ENCODE peak calls at places on chromosome 17, in ten cellular contexts. Q is transverse colon, Z is HL-60, O is prostate gland, D is GM23338, E is stomach, P is GM12892, I is HCT116, B is breast epithelium, A is GM12878. F is an unnamed sample.

GRCh38 chr17:69575346-69575761 is 160.9 kb downstream of the MAP2K6 start:
- DNase-seq in Z (no peak), O (no peak), D (no peak), I (no peak), B (no peak), A (no peak), E (no peak), P (no peak), Q (no peak), F (no peak)

GRCh38 chr17:37092041-37092440 is 143.3 kb downstream of the AATF start:
- DNase-seq in Z (no peak), E (no peak), B (no peak), I (no peak), A (no peak), O (no peak), Q (peak), P (no peak), D (no peak), F (no peak)

GRCh38 chr17:44677136-44677535 is 12.4 kb downstream of the CCDC43 start:
- DNase-seq in I (no peak), A (no peak), D (no peak), P (no peak), B (no peak), Q (no peak), Z (no peak), O (no peak), E (no peak), F (no peak)

GRCh38 chr17:82269882-82270500 is 3.5 kb downstream of the CSNK1D start:
- DNase-seq in Q (no peak), Z (no peak), I (no peak), O (no peak), P (no peak), A (no peak), B (no peak), D (no peak), E (peak), F (no peak)

GRCh38 chr17:37576281-37576680 is 32.9 kb downstream of the SYNRG start:
- DNase-seq in E (no peak), B (no peak), O (no peak), P (no peak), Q (no peak), D (no peak), Z (no peak), A (no peak), I (no peak), F (no peak)

GRCh38 chr17:4534515-4534914 is 20.7 kb downstream of the MYBBP1A start:
- DNase-seq in A (no peak), D (no peak), B (no peak), O (no peak), P (no peak), E (no peak), I (no peak), Z (no peak), Q (no peak), F (no peak)

GRCh38 chr17:72501404-72502110 is 380.7 kb downstream of the SOX9 start:
- DNase-seq in I (no peak), A (no peak), P (no peak), B (peak), O (peak), Q (no peak), Z (no peak), E (peak), D (no peak), F (no peak)

GRCh38 chr17:37702605-37703004 is 42.3 kb downstream of the HNF1B start:
- DNase-seq in Q (peak), D (no peak), Z (no peak), I (peak), B (no peak), P (no peak), O (no peak), E (no peak), A (no peak), F (no peak)

GRCh38 chr17:58991718-58992331 is 114.9 kb downstream of the TRIM37 start:
- DNase-seq in Z (no peak), A (peak), O (no peak), Q (peak), D (no peak), I (no peak), E (peak), P (no peak), B (no peak), F (no peak)

GRCh38 chr17:32227910-32228309 is 37.7 kb upstream of the RHBDL3 start:
- DNase-seq in P (no peak), B (no peak), E (no peak), A (no peak), Q (no peak), Z (no peak), D (peak), I (no peak), O (no peak), F (no peak)

GRCh38 chr17:58575511-58575910 is 61.1 kb upstream of the MTMR4 start:
- DNase-seq in E (no peak), Z (no peak), A (no peak), B (no peak), D (no peak), I (peak), P (no peak), Q (no peak), O (peak), F (no peak)

GRCh38 chr17:76996741-76997694 is 128.8 kb downstream of the MGAT5B start:
- DNase-seq in Q (no peak), O (no peak), D (no peak), I (no peak), E (no peak), Z (no peak), A (no peak), P (no peak), B (no peak), F (no peak)

GRCh38 chr17:15289285-15290185 is 24.4 kb upstream of the PMP22 start:
- DNase-seq in Z (no peak), A (no peak), B (no peak), E (no peak), Q (no peak), P (no peak), D (no peak), I (no peak), O (no peak), F (no peak)

DNA sequence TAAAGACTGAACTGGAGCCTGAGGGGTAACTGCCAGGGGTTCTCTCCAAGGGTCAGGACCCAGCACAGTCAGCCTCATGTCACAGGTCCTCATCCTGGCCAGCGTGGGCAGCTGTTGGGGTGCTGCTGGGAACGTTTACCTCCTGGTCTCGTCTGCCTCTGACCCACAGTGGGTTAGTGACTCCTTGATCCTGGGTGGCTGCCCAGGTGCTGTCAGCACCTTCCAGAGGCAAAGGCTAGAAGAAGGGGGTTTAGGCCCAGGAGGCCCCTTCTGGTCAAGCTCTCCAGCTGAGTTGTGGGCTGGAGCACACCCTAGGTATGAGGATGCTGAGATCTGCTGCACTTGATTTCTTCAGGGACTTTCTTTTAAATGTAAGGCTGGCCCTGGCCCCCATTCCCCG is 30.3 kb downstream of the AKAP1 start:
- DNase-seq in Z (no peak), A (no peak), O (no peak), D (no peak), P (no peak), B (no peak), E (no peak), I (no peak), Q (no peak), F (no peak)
- TF ChIP-seq POLR2AphosphoS5 in Z (no peak), A (no peak), O (no peak), D (no peak), P (no peak), B (no peak), E (no peak), I (no peak), Q (no peak), F (no peak)

GRCh38 chr17:45873728-45874127 is 20.6 kb upstream of the MAPT start:
- DNase-seq in D (no peak), P (no peak), O (no peak), E (no peak), B (no peak), Q (no peak), Z (no peak), I (no peak), A (no peak), F (no peak)
- TF ChIP-seq POLR2AphosphoS5 in D (no peak), P (no peak), O (no peak), E (no peak), B (no peak), Q (no peak), Z (no peak), I (no peak), A (no peak), F (no peak)

GRCh38 chr17:42517516-42517915 is 18.5 kb upstream of the NAGLU start:
- DNase-seq in D (peak), Q (peak), P (peak), A (no peak), I (peak), Z (peak), O (peak), B (peak), E (peak), F (peak)
- TF ChIP-seq POLR2AphosphoS5 in D (no peak), Q (no peak), P (no peak), A (no peak), I (no peak), Z (no peak), O (peak), B (peak), E (peak), F (no peak)

GRCh38 chr17:17701658-17702057 is 20.4 kb downstream of the RAI1 start:
- DNase-seq in A (no peak), P (no peak), O (no peak), D (no peak), B (no peak), Q (no peak), I (no peak), Z (no peak), E (no peak), F (no peak)

GRCh38 chr17:17703608-17703919 is 22.3 kb downstream of the RAI1 start:
- DNase-seq in E (no peak), Z (no peak), A (no peak), O (no peak), Q (no peak), P (no peak), B (no peak), I (no peak), D (no peak), F (no peak)

GRCh38 chr17:17701112-17701511 is 19.9 kb downstream of the RAI1 start:
- DNase-seq in Z (no peak), B (no peak), P (no peak), I (no peak), D (no peak), A (no peak), O (no peak), Q (no peak), E (no peak), F (no peak)

GRCh38 chr17:17702370-17702769 is 21.1 kb downstream of the RAI1 start:
- DNase-seq in B (no peak), O (no peak), I (no peak), A (no peak), Z (no peak), Q (no peak), E (no peak), D (no peak), P (no peak), F (no peak)

DNA sequence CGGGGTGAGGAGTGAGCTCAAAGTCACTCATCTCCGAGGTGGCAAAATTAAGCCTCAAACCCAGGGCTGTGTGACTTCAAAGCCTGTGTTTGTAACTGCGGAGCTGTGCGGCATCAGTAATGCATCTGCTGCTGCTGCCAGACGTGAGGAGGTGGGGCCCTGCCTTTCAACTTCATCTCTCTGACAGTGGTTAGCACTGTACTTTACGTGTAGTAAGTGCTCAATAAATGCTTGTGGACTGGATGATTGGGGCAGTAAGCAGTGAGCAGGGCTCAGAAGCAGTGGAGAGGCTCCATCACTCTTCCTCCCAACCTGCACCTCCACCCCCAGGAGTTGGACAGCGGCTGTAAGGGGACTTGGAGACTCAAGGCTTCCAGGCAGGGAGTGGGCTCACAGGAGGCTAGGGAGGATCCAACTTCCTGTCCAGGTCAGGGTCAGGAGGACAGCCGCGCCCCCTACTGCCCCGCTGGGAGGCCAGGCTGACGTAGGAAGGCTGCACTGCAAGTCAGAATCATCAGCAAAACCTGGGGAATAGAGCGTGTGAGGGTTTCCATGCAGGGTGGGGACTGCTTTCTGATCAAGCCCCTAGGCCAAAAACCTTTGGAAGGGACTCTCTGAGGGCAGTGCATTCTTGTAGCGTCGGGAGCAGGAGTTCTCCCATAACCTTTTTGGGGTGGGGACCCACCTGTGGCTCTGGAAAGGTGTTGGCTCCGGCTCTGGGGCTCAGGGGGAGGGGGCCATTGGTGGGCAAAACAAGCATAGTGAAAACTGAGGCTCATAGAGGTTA is 21.8 kb downstream of the RAI1 start:
- DNase-seq in Q (no peak), A (no peak), Z (no peak), D (peak), O (no peak), P (no peak), B (no peak), I (no peak), E (no peak), F (no peak)
- TF ChIP-seq POLR2AphosphoS5 in Q (no peak), A (no peak), Z (no peak), D (no peak), O (no peak), P (no peak), B (no peak), I (no peak), E (no peak), F (no peak)

GRCh38 chr17:2691965-2692780 is 19.4 kb downstream of the CLUH start:
- DNase-seq in E (no peak), I (no peak), B (peak), Q (no peak), P (no peak), Z (no peak), D (peak), A (no peak), O (no peak), F (peak)
- TF ChIP-seq POLR2AphosphoS5 in E (no peak), I (no peak), B (no peak), Q (no peak), P (no peak), Z (no peak), D (peak), A (no peak), O (no peak), F (no peak)

GRCh38 chr17:81256616-81257015 is 17.5 kb downstream of the NDUFAF8 start:
- DNase-seq in E (no peak), A (no peak), O (no peak), P (no peak), Z (no peak), I (no peak), B (no peak), Q (no peak), D (no peak), F (no peak)

GRCh38 chr17:81257533-81257932 is 18.4 kb downstream of the NDUFAF8 start:
- DNase-seq in B (no peak), O (no peak), Q (no peak), D (no peak), E (no peak), A (no peak), Z (no peak), I (no peak), P (no peak), F (no peak)

GRCh38 chr17:81252336-81253329 is 13.5 kb downstream of the NDUFAF8 start:
- DNase-seq in E (no peak), B (no peak), A (no peak), I (no peak), P (no peak), Z (no peak), D (no peak), O (no peak), Q (no peak), F (no peak)

GRCh38 chr17:81253358-81254131 is 14.4 kb downstream of the NDUFAF8 start:
- DNase-seq in Q (peak), I (no peak), A (no peak), B (no peak), Z (peak), O (peak), E (peak), D (no peak), P (no peak), F (no peak)

GRCh38 chr17:81254955-81255717 is 16.0 kb downstream of the NDUFAF8 start:
- DNase-seq in I (no peak), B (peak), O (peak), Z (peak), A (no peak), P (no peak), Q (peak), D (peak), E (peak), F (peak)
- TF ChIP-seq POLR2AphosphoS5 in I (no peak), B (no peak), O (peak), Z (peak), A (no peak), P (no peak), Q (no peak), D (no peak), E (peak), F (no peak)